ENCODE peak calls at places on chromosome 13, in four cellular contexts. One of them, this sample, is unnamed.

GRCh38 chr13:32202268-32202667 is 112.9 kb downstream of the ZAR1L start:
- DNase-seq in GM13977: no peak
- DNase-seq in HCT116: no peak
- DNase-seq in heart left ventricle: no peak
- DNase-seq in this sample: no peak

GRCh38 chr13:95536629-95537241 is 15.8 kb upstream of the CLDN10 start:
- DNase-seq in GM13977: no peak
- DNase-seq in HCT116: peak
- DNase-seq in heart left ventricle: no peak
- DNase-seq in this sample: no peak

GRCh38 chr13:114019367-114019766 is 45.5 kb upstream of the C13orf46 start:
- DNase-seq in GM13977: no peak
- DNase-seq in HCT116: peak
- DNase-seq in heart left ventricle: no peak
- DNase-seq in this sample: no peak

GRCh38 chr13:47004552-47004951 is 107.7 kb upstream of the HTR2A start:
- DNase-seq in GM13977: no peak
- DNase-seq in HCT116: no peak
- DNase-seq in heart left ventricle: no peak
- DNase-seq in this sample: no peak

GRCh38 chr13:114162533-114162922 is 16.5 kb upstream of the CFAP97D2 start:
- DNase-seq in GM13977: no peak
- DNase-seq in HCT116: no peak
- DNase-seq in heart left ventricle: no peak
- DNase-seq in this sample: no peak

GRCh38 chr13:59750860-59751259 is 412.9 kb downstream of the DIAPH3 start:
- DNase-seq in GM13977: no peak
- DNase-seq in HCT116: no peak
- DNase-seq in heart left ventricle: no peak
- DNase-seq in this sample: peak

GRCh38 chr13:31485651-31486051 is 253.7 kb upstream of the RXFP2 start:
- DNase-seq in GM13977: no peak
- DNase-seq in HCT116: no peak
- DNase-seq in heart left ventricle: no peak
- DNase-seq in this sample: no peak

GRCh38 chr13:22655106-22655852 is 525.5 kb upstream of the SGCG start:
- DNase-seq in GM13977: no peak
- DNase-seq in HCT116: no peak
- DNase-seq in heart left ventricle: no peak
- DNase-seq in this sample: no peak

GRCh38 chr13:94470126-94470525 is 9.4 kb downstream of the DCT start:
- DNase-seq in GM13977: no peak
- DNase-seq in HCT116: no peak
- DNase-seq in heart left ventricle: no peak
- DNase-seq in this sample: no peak

GRCh38 chr13:91647361-91647970 is 249.0 kb downstream of the GPC5 start:
- DNase-seq in GM13977: no peak
- DNase-seq in HCT116: no peak
- DNase-seq in heart left ventricle: peak
- DNase-seq in this sample: peak
- TF ChIP-seq CTCF in GM13977: peak
- TF ChIP-seq CTCF in HCT116: no peak
- TF ChIP-seq CTCF in heart left ventricle: no peak
- TF ChIP-seq CTCF in this sample: peak

GRCh38 chr13:29105779-29106178 is 285.6 kb downstream of the MTUS2 start:
- DNase-seq in GM13977: no peak
- DNase-seq in HCT116: no peak
- DNase-seq in heart left ventricle: no peak
- DNase-seq in this sample: no peak
- TF ChIP-seq CTCF in GM13977: peak
- TF ChIP-seq CTCF in HCT116: no peak
- TF ChIP-seq CTCF in heart left ventricle: no peak
- TF ChIP-seq CTCF in this sample: peak

DNA sequence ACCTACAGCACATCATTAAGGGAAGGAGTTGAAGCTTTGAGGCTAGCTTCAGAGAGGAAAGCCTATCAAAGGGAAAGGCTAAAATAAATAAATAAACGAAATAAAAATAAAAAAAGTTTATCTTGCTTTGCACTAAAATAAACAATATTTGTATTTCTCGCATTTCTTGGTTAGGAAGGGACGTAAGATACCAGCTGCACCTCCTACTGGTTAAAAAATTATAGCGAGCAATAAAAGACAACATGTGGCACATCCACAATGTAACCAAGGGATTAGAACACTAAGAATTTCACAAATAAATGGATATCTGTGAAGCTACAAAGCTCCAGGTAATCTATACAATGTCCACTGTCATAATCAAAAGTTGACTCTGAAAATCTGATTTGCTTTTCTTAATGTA is 194.5 kb downstream of the DACH1 start:
- DNase-seq in GM13977: no peak
- DNase-seq in HCT116: no peak
- DNase-seq in heart left ventricle: no peak
- DNase-seq in this sample: no peak
- TF ChIP-seq CTCF in GM13977: no peak
- TF ChIP-seq CTCF in HCT116: no peak
- TF ChIP-seq CTCF in heart left ventricle: no peak
- TF ChIP-seq CTCF in this sample: peak

GRCh38 chr13:79501538-79502232 is 20.7 kb downstream of the NDFIP2 start:
- DNase-seq in GM13977: no peak
- DNase-seq in HCT116: no peak
- DNase-seq in heart left ventricle: no peak
- DNase-seq in this sample: no peak

GRCh38 chr13:79508224-79508961 is 27.4 kb downstream of the NDFIP2 start:
- DNase-seq in GM13977: no peak
- DNase-seq in HCT116: no peak
- DNase-seq in heart left ventricle: no peak
- DNase-seq in this sample: no peak

GRCh38 chr13:79503069-79503468 is 22.1 kb downstream of the NDFIP2 start:
- DNase-seq in GM13977: no peak
- DNase-seq in HCT116: no peak
- DNase-seq in heart left ventricle: no peak
- DNase-seq in this sample: no peak

GRCh38 chr13:79500829-79501228 is 19.9 kb downstream of the NDFIP2 start:
- DNase-seq in GM13977: no peak
- DNase-seq in HCT116: no peak
- DNase-seq in heart left ventricle: no peak
- DNase-seq in this sample: no peak

GRCh38 chr13:79503473-79504017 is 22.6 kb downstream of the NDFIP2 start:
- DNase-seq in GM13977: no peak
- DNase-seq in HCT116: no peak
- DNase-seq in heart left ventricle: no peak
- DNase-seq in this sample: no peak
- TF ChIP-seq CTCF in GM13977: no peak
- TF ChIP-seq CTCF in HCT116: no peak
- TF ChIP-seq CTCF in heart left ventricle: no peak
- TF ChIP-seq CTCF in this sample: no peak

DNA sequence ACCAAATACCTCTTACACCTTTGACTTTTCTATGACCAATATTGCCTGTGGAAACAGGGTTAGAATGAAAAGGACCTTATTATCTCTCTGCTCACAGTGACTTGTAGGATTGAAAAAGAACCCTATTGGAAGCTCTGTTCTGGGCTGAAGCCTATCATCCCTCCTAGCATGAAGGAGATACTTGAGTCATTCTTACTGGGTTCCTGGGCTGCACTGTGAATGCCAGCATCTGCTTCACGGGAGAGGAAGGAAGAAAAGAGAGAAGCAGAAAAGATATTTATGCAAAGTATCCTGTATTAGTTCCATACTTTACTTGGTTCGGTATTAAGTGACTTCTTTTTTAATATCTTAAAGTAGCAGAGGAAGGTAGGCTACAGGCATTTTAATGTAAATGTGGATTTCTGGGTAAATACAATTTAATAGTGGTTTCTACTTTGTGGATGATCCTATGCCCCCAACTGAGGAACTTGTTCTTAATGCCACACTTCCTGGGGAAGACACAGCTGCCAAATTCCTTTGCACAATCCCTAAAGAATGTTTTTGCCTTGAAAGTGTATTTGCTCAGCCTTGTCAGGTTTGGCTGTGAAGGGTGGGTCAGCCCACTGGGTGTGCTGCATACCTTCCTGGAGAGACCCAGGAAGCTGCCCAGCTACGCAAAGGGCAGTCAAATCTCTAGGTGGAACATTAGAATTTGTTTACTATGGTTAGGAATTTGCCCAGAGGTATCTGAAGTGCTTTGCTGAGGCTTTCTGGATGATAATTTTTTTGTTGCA is 13.7 kb upstream of the SCEL start:
- DNase-seq in GM13977: no peak
- DNase-seq in HCT116: no peak
- DNase-seq in heart left ventricle: no peak
- DNase-seq in this sample: no peak
- TF ChIP-seq CTCF in GM13977: no peak
- TF ChIP-seq CTCF in HCT116: no peak
- TF ChIP-seq CTCF in heart left ventricle: no peak
- TF ChIP-seq CTCF in this sample: no peak

GRCh38 chr13:36395280-36395679 is 37.0 kb upstream of the CCNA1 start:
- DNase-seq in GM13977: no peak
- DNase-seq in HCT116: no peak
- DNase-seq in heart left ventricle: no peak
- DNase-seq in this sample: no peak
- TF ChIP-seq CTCF in GM13977: no peak
- TF ChIP-seq CTCF in HCT116: no peak
- TF ChIP-seq CTCF in heart left ventricle: peak
- TF ChIP-seq CTCF in this sample: peak

GRCh38 chr13:75356426-75356825 is 125.5 kb downstream of the TBC1D4 start:
- DNase-seq in GM13977: no peak
- DNase-seq in HCT116: no peak
- DNase-seq in heart left ventricle: no peak
- DNase-seq in this sample: no peak
- TF ChIP-seq CTCF in GM13977: no peak
- TF ChIP-seq CTCF in HCT116: no peak
- TF ChIP-seq CTCF in heart left ventricle: no peak
- TF ChIP-seq CTCF in this sample: no peak